ENCODE peak calls at places on chromosomes 11 and 22, in seven cellular contexts. J, P, E, D, Y, X and Z are unnamed samples.

GRCh38 chr11:118232659-118233058 is 7.8 kb upstream of the JAML start:
- DNase-seq in J (no peak), P (no peak), E (no peak), D (no peak), Y (no peak), X (no peak), Z (no peak)

GRCh38 chr22:31378123-31378522 is 21.3 kb upstream of the DRG1 start:
- DNase-seq in J (no peak), P (peak), E (no peak), D (no peak), Y (no peak), X (no peak), Z (no peak)

GRCh38 chr11:1812274-1812673 is 22.5 kb upstream of the SYT8 start:
- DNase-seq in J (no peak), P (no peak), E (no peak), D (no peak), Y (no peak), X (no peak), Z (no peak)

GRCh38 chr11:47593492-47593933 is 698 bp downstream of the C1QTNF4 start:
- DNase-seq in J (no peak), P (no peak), E (no peak), D (no peak), Y (no peak), X (no peak), Z (no peak)

GRCh38 chr11:118820412-118821357 is 29.7 kb upstream of the DDX6 start:
- DNase-seq in J (no peak), P (peak), E (no peak), D (no peak), Y (peak), X (peak), Z (peak)

GRCh38 chr11:43738600-43739409 is 58.3 kb downstream of the HSD17B12 start:
- DNase-seq in J (peak), P (peak), E (no peak), D (no peak), Y (no peak), X (no peak), Z (peak)

GRCh38 chr22:30947821-30948454 is 20.6 kb downstream of the MORC2 start:
- DNase-seq in J (no peak), P (peak), E (no peak), D (no peak), Y (no peak), X (no peak), Z (no peak)

GRCh38 chr11:78432058-78432515 is 14.5 kb upstream of the GAB2 start:
- DNase-seq in J (no peak), P (no peak), E (no peak), D (no peak), Y (no peak), X (no peak), Z (no peak)

GRCh38 chr11:63668396-63668795 is 2.8 kb downstream of the ATL3 start:
- DNase-seq in J (no peak), P (no peak), E (no peak), D (no peak), Y (no peak), X (no peak), Z (no peak)

GRCh38 chr22:37230673-37231405 is 13.2 kb downstream of the RAC2 start:
- DNase-seq in J (no peak), P (no peak), E (no peak), D (no peak), Y (no peak), X (no peak), Z (no peak)

GRCh38 chr11:116510886-116511650 is 261.7 kb downstream of the BUD13 start:
- DNase-seq in J (no peak), P (no peak), E (no peak), D (no peak), Y (no peak), X (no peak), Z (no peak)

GRCh38 chr11:111429066-111429506 is 50.0 kb upstream of the POU2AF1 start:
- DNase-seq in J (no peak), P (peak), E (peak), D (peak), Y (no peak), X (peak), Z (no peak)